ENCODE peak calls at places on chromosomes 6 and 20, in six cellular contexts. One of them, this sample, is unnamed.

GRCh38 chr6:14841901-14842421 is 403.9 kb upstream of the JARID2 start:
- DNase-seq in NCI-H1436: no peak
- DNase-seq in NCI-H345: no peak
- DNase-seq in T-helper 2 cell: no peak
- DNase-seq in epithelial cell of esophagus: peak
- DNase-seq in HTR-8/SVneo: peak
- DNase-seq in this sample: no peak

GRCh38 chr6:89637960-89638319 is 607 bp downstream of the LYRM2 start:
- DNase-seq in NCI-H1436: no peak
- DNase-seq in NCI-H345: no peak
- DNase-seq in T-helper 2 cell: no peak
- DNase-seq in epithelial cell of esophagus: no peak
- DNase-seq in HTR-8/SVneo: no peak
- DNase-seq in this sample: no peak

GRCh38 chr6:22656696-22657340 is 87.5 kb downstream of the HDGFL1 start:
- DNase-seq in NCI-H1436: no peak
- DNase-seq in NCI-H345: no peak
- DNase-seq in T-helper 2 cell: no peak
- DNase-seq in epithelial cell of esophagus: no peak
- DNase-seq in HTR-8/SVneo: no peak
- DNase-seq in this sample: no peak

GRCh38 chr20:3045042-3045815 is 623 bp upstream of the MRPS26 start:
- DNase-seq in NCI-H1436: no peak
- DNase-seq in NCI-H345: peak
- DNase-seq in T-helper 2 cell: peak
- DNase-seq in epithelial cell of esophagus: peak
- DNase-seq in HTR-8/SVneo: peak
- DNase-seq in this sample: no peak

GRCh38 chr6:36911946-36912555 is 26.3 kb downstream of the C6orf89 start:
- DNase-seq in NCI-H1436: no peak
- DNase-seq in NCI-H345: no peak
- DNase-seq in T-helper 2 cell: no peak
- DNase-seq in epithelial cell of esophagus: no peak
- DNase-seq in HTR-8/SVneo: no peak
- DNase-seq in this sample: no peak

GRCh38 chr20:31857861-31858835 is 12.2 kb downstream of the DUSP15 start:
- DNase-seq in NCI-H1436: no peak
- DNase-seq in NCI-H345: no peak
- DNase-seq in T-helper 2 cell: no peak
- DNase-seq in epithelial cell of esophagus: no peak
- DNase-seq in HTR-8/SVneo: no peak
- DNase-seq in this sample: no peak

GRCh38 chr20:63768591-63769515 is 29.3 kb downstream of the SLC2A4RG start:
- DNase-seq in NCI-H1436: no peak
- DNase-seq in NCI-H345: no peak
- DNase-seq in T-helper 2 cell: no peak
- DNase-seq in epithelial cell of esophagus: no peak
- DNase-seq in HTR-8/SVneo: no peak
- DNase-seq in this sample: no peak

GRCh38 chr6:108876929-108877775 is 28.9 kb downstream of the ARMC2 start:
- DNase-seq in NCI-H1436: no peak
- DNase-seq in NCI-H345: no peak
- DNase-seq in T-helper 2 cell: no peak
- DNase-seq in epithelial cell of esophagus: peak
- DNase-seq in HTR-8/SVneo: no peak
- DNase-seq in this sample: no peak

GRCh38 chr20:4045741-4046140 is 30.4 kb upstream of the RNF24 start:
- DNase-seq in NCI-H1436: no peak
- DNase-seq in NCI-H345: no peak
- DNase-seq in T-helper 2 cell: no peak
- DNase-seq in epithelial cell of esophagus: peak
- DNase-seq in HTR-8/SVneo: peak
- DNase-seq in this sample: no peak

GRCh38 chr20:2156224-2156623 is 54.6 kb downstream of the STK35 start:
- DNase-seq in NCI-H1436: no peak
- DNase-seq in NCI-H345: no peak
- DNase-seq in T-helper 2 cell: no peak
- DNase-seq in epithelial cell of esophagus: no peak
- DNase-seq in HTR-8/SVneo: no peak
- DNase-seq in this sample: no peak

GRCh38 chr20:43751167-43752050 is 24.6 kb upstream of the GTSF1L start:
- DNase-seq in NCI-H1436: no peak
- DNase-seq in NCI-H345: no peak
- DNase-seq in T-helper 2 cell: no peak
- DNase-seq in epithelial cell of esophagus: peak
- DNase-seq in HTR-8/SVneo: peak
- DNase-seq in this sample: no peak

GRCh38 chr20:2558581-2559301 is 22.4 kb downstream of the TMC2 start:
- DNase-seq in NCI-H1436: no peak
- DNase-seq in NCI-H345: no peak
- DNase-seq in T-helper 2 cell: no peak
- DNase-seq in epithelial cell of esophagus: no peak
- DNase-seq in HTR-8/SVneo: no peak
- DNase-seq in this sample: no peak

GRCh38 chr6:135170849-135171248 is 10.3 kb upstream of the MYB start:
- DNase-seq in NCI-H1436: no peak
- DNase-seq in NCI-H345: no peak
- DNase-seq in T-helper 2 cell: no peak
- DNase-seq in epithelial cell of esophagus: peak
- DNase-seq in HTR-8/SVneo: no peak
- DNase-seq in this sample: no peak

GRCh38 chr20:33419140-33419974 is 18.0 kb upstream of the CDK5RAP1 start:
- DNase-seq in NCI-H1436: no peak
- DNase-seq in NCI-H345: no peak
- DNase-seq in T-helper 2 cell: no peak
- DNase-seq in epithelial cell of esophagus: no peak
- DNase-seq in HTR-8/SVneo: no peak
- DNase-seq in this sample: no peak

GRCh38 chr6:48027704-48028435 is 83.1 kb downstream of the PTCHD4 start:
- DNase-seq in NCI-H1436: no peak
- DNase-seq in NCI-H345: no peak
- DNase-seq in T-helper 2 cell: no peak
- DNase-seq in epithelial cell of esophagus: peak
- DNase-seq in HTR-8/SVneo: no peak
- DNase-seq in this sample: no peak

This sample was measured in NCI-H774.